ENCODE peak calls at places on chromosomes 7 and 10, in ten cellular contexts. One of them, this sample, is unnamed.

GRCh38 chr7:47383064-47383463 is 198.8 kb downstream of the TNS3 start:
- DNase-seq in heart right ventricle: no peak
- DNase-seq in ovary: no peak
- DNase-seq in A549: no peak
- DNase-seq in fibroblast of mammary gland: peak
- DNase-seq in prostate gland: no peak
- DNase-seq in psoas muscle: peak
- DNase-seq in adipocyte: peak
- DNase-seq in neuronal stem cell: peak
- DNase-seq in body of pancreas: no peak
- DNase-seq in this sample: no peak

GRCh38 chr10:130891066-130891465 is 420.5 kb downstream of the TCERG1L start:
- DNase-seq in heart right ventricle: no peak
- DNase-seq in ovary: no peak
- DNase-seq in A549: no peak
- DNase-seq in fibroblast of mammary gland: no peak
- DNase-seq in prostate gland: no peak
- DNase-seq in psoas muscle: no peak
- DNase-seq in adipocyte: no peak
- DNase-seq in neuronal stem cell: no peak
- DNase-seq in body of pancreas: no peak
- DNase-seq in this sample: no peak

GRCh38 chr10:33487014-33487776 is 152.7 kb upstream of the NRP1 start:
- DNase-seq in heart right ventricle: no peak
- DNase-seq in ovary: no peak
- DNase-seq in A549: peak
- DNase-seq in fibroblast of mammary gland: peak
- DNase-seq in prostate gland: no peak
- DNase-seq in psoas muscle: no peak
- DNase-seq in adipocyte: peak
- DNase-seq in neuronal stem cell: no peak
- DNase-seq in body of pancreas: no peak
- DNase-seq in this sample: no peak

GRCh38 chr7:48389977-48390376 is 218.7 kb downstream of the ABCA13 start:
- DNase-seq in heart right ventricle: no peak
- DNase-seq in ovary: no peak
- DNase-seq in A549: no peak
- DNase-seq in fibroblast of mammary gland: peak
- DNase-seq in prostate gland: no peak
- DNase-seq in psoas muscle: no peak
- DNase-seq in adipocyte: peak
- DNase-seq in neuronal stem cell: no peak
- DNase-seq in body of pancreas: no peak
- DNase-seq in this sample: peak

GRCh38 chr10:129935861-129936140 is 28.3 kb downstream of the EBF3 start:
- DNase-seq in heart right ventricle: no peak
- DNase-seq in ovary: no peak
- DNase-seq in A549: no peak
- DNase-seq in fibroblast of mammary gland: no peak
- DNase-seq in prostate gland: no peak
- DNase-seq in psoas muscle: no peak
- DNase-seq in adipocyte: no peak
- DNase-seq in neuronal stem cell: no peak
- DNase-seq in body of pancreas: no peak
- DNase-seq in this sample: no peak

GRCh38 chr10:85950921-85951320 is 415.7 kb downstream of the GRID1 start:
- DNase-seq in heart right ventricle: no peak
- DNase-seq in ovary: no peak
- DNase-seq in A549: no peak
- DNase-seq in fibroblast of mammary gland: no peak
- DNase-seq in prostate gland: no peak
- DNase-seq in psoas muscle: no peak
- DNase-seq in adipocyte: no peak
- DNase-seq in neuronal stem cell: no peak
- DNase-seq in body of pancreas: no peak
- DNase-seq in this sample: no peak

GRCh38 chr7:158078161-158078910 is 509.3 kb downstream of the PTPRN2 start:
- DNase-seq in heart right ventricle: no peak
- DNase-seq in ovary: no peak
- DNase-seq in A549: no peak
- DNase-seq in fibroblast of mammary gland: no peak
- DNase-seq in prostate gland: no peak
- DNase-seq in psoas muscle: no peak
- DNase-seq in adipocyte: no peak
- DNase-seq in neuronal stem cell: no peak
- DNase-seq in body of pancreas: no peak
- DNase-seq in this sample: no peak

GRCh38 chr7:8605227-8605626 is 171.8 kb downstream of the NXPH1 start:
- DNase-seq in heart right ventricle: no peak
- DNase-seq in ovary: no peak
- DNase-seq in A549: no peak
- DNase-seq in fibroblast of mammary gland: no peak
- DNase-seq in prostate gland: no peak
- DNase-seq in psoas muscle: no peak
- DNase-seq in adipocyte: no peak
- DNase-seq in neuronal stem cell: no peak
- DNase-seq in body of pancreas: no peak
- DNase-seq in this sample: no peak

GRCh38 chr10:124614003-124614659 is 130.0 kb downstream of the FAM53B start:
- DNase-seq in heart right ventricle: no peak
- DNase-seq in ovary: no peak
- DNase-seq in A549: no peak
- DNase-seq in fibroblast of mammary gland: no peak
- DNase-seq in prostate gland: no peak
- DNase-seq in psoas muscle: no peak
- DNase-seq in adipocyte: no peak
- DNase-seq in neuronal stem cell: no peak
- DNase-seq in body of pancreas: no peak
- DNase-seq in this sample: no peak

GRCh38 chr10:83555264-83555663 is 584.0 kb upstream of the GHITM start:
- DNase-seq in heart right ventricle: no peak
- DNase-seq in ovary: no peak
- DNase-seq in A549: no peak
- DNase-seq in fibroblast of mammary gland: no peak
- DNase-seq in prostate gland: no peak
- DNase-seq in psoas muscle: no peak
- DNase-seq in adipocyte: no peak
- DNase-seq in neuronal stem cell: no peak
- DNase-seq in body of pancreas: no peak
- DNase-seq in this sample: no peak

GRCh38 chr7:116025098-116025809 is 5.3 kb downstream of the TFEC start:
- DNase-seq in heart right ventricle: no peak
- DNase-seq in ovary: no peak
- DNase-seq in A549: no peak
- DNase-seq in fibroblast of mammary gland: peak
- DNase-seq in prostate gland: no peak
- DNase-seq in psoas muscle: no peak
- DNase-seq in adipocyte: peak
- DNase-seq in neuronal stem cell: no peak
- DNase-seq in body of pancreas: no peak
- DNase-seq in this sample: peak

GRCh38 chr7:149778696-149779501 is 5.5 kb upstream of the ZNF467 start:
- DNase-seq in heart right ventricle: no peak
- DNase-seq in ovary: no peak
- DNase-seq in A549: no peak
- DNase-seq in fibroblast of mammary gland: no peak
- DNase-seq in prostate gland: no peak
- DNase-seq in psoas muscle: no peak
- DNase-seq in adipocyte: no peak
- DNase-seq in neuronal stem cell: no peak
- DNase-seq in body of pancreas: no peak
- DNase-seq in this sample: no peak

GRCh38 chr7:35258891-35259537 is 5.1 kb upstream of the TBX20 start:
- DNase-seq in heart right ventricle: no peak
- DNase-seq in ovary: no peak
- DNase-seq in A549: no peak
- DNase-seq in fibroblast of mammary gland: no peak
- DNase-seq in prostate gland: no peak
- DNase-seq in psoas muscle: no peak
- DNase-seq in adipocyte: no peak
- DNase-seq in neuronal stem cell: no peak
- DNase-seq in body of pancreas: no peak
- DNase-seq in this sample: no peak

GRCh38 chr7:35259555-35259954 is 5.7 kb upstream of the TBX20 start:
- DNase-seq in heart right ventricle: no peak
- DNase-seq in ovary: no peak
- DNase-seq in A549: no peak
- DNase-seq in fibroblast of mammary gland: no peak
- DNase-seq in prostate gland: no peak
- DNase-seq in psoas muscle: no peak
- DNase-seq in adipocyte: no peak
- DNase-seq in neuronal stem cell: no peak
- DNase-seq in body of pancreas: no peak
- DNase-seq in this sample: no peak

GRCh38 chr7:35255909-35256876 is 2.3 kb upstream of the TBX20 start:
- DNase-seq in heart right ventricle: no peak
- DNase-seq in ovary: no peak
- DNase-seq in A549: no peak
- DNase-seq in fibroblast of mammary gland: no peak
- DNase-seq in prostate gland: no peak
- DNase-seq in psoas muscle: no peak
- DNase-seq in adipocyte: no peak
- DNase-seq in neuronal stem cell: no peak
- DNase-seq in body of pancreas: no peak
- DNase-seq in this sample: no peak

GRCh38 chr7:35258125-35258890 is 4.4 kb upstream of the TBX20 start:
- DNase-seq in heart right ventricle: peak
- DNase-seq in ovary: no peak
- DNase-seq in A549: no peak
- DNase-seq in fibroblast of mammary gland: no peak
- DNase-seq in prostate gland: no peak
- DNase-seq in psoas muscle: no peak
- DNase-seq in adipocyte: no peak
- DNase-seq in neuronal stem cell: no peak
- DNase-seq in body of pancreas: no peak
- DNase-seq in this sample: no peak

GRCh38 chr7:35257251-35258124 is 3.6 kb upstream of the TBX20 start:
- DNase-seq in heart right ventricle: peak
- DNase-seq in ovary: no peak
- DNase-seq in A549: no peak
- DNase-seq in fibroblast of mammary gland: no peak
- DNase-seq in prostate gland: no peak
- DNase-seq in psoas muscle: peak
- DNase-seq in adipocyte: no peak
- DNase-seq in neuronal stem cell: no peak
- DNase-seq in body of pancreas: no peak
- DNase-seq in this sample: no peak
- H3K4me3 ChIP-seq in heart right ventricle: peak
- H3K4me3 ChIP-seq in ovary: no peak
- H3K4me3 ChIP-seq in A549: no peak
- H3K4me3 ChIP-seq in fibroblast of mammary gland: no peak
- H3K4me3 ChIP-seq in prostate gland: no peak
- H3K4me3 ChIP-seq in psoas muscle: peak
- H3K4me3 ChIP-seq in adipocyte: no peak
- H3K4me3 ChIP-seq in neuronal stem cell: peak
- H3K4me3 ChIP-seq in body of pancreas: no peak
- H3K4me3 ChIP-seq in this sample: no peak

GRCh38 chr7:100275120-100275519 is 32.4 kb upstream of the SPDYE3 start:
- DNase-seq in heart right ventricle: no peak
- DNase-seq in ovary: no peak
- DNase-seq in A549: no peak
- DNase-seq in fibroblast of mammary gland: no peak
- DNase-seq in prostate gland: no peak
- DNase-seq in psoas muscle: no peak
- DNase-seq in adipocyte: no peak
- DNase-seq in neuronal stem cell: no peak
- DNase-seq in body of pancreas: no peak
- DNase-seq in this sample: no peak
- H3K4me3 ChIP-seq in heart right ventricle: no peak
- H3K4me3 ChIP-seq in ovary: no peak
- H3K4me3 ChIP-seq in A549: no peak
- H3K4me3 ChIP-seq in fibroblast of mammary gland: no peak
- H3K4me3 ChIP-seq in prostate gland: no peak
- H3K4me3 ChIP-seq in psoas muscle: no peak
- H3K4me3 ChIP-seq in adipocyte: no peak
- H3K4me3 ChIP-seq in neuronal stem cell: no peak
- H3K4me3 ChIP-seq in body of pancreas: no peak
- H3K4me3 ChIP-seq in this sample: no peak

GRCh38 chr10:73590881-73591577 is at the start of gene USP54:
- DNase-seq in heart right ventricle: no peak
- DNase-seq in ovary: no peak
- DNase-seq in A549: peak
- DNase-seq in fibroblast of mammary gland: peak
- DNase-seq in prostate gland: no peak
- DNase-seq in psoas muscle: no peak
- DNase-seq in adipocyte: peak
- DNase-seq in neuronal stem cell: peak
- DNase-seq in body of pancreas: no peak
- DNase-seq in this sample: no peak
- H3K4me3 ChIP-seq in heart right ventricle: no peak
- H3K4me3 ChIP-seq in ovary: no peak
- H3K4me3 ChIP-seq in A549: peak
- H3K4me3 ChIP-seq in fibroblast of mammary gland: no peak
- H3K4me3 ChIP-seq in prostate gland: no peak
- H3K4me3 ChIP-seq in psoas muscle: peak
- H3K4me3 ChIP-seq in adipocyte: no peak
- H3K4me3 ChIP-seq in neuronal stem cell: peak
- H3K4me3 ChIP-seq in body of pancreas: no peak
- H3K4me3 ChIP-seq in this sample: no peak

GRCh38 chr7:138981332-138982203 is at the start of gene KIAA1549:
- DNase-seq in heart right ventricle: peak
- DNase-seq in ovary: peak
- DNase-seq in A549: peak
- DNase-seq in fibroblast of mammary gland: peak
- DNase-seq in prostate gland: peak
- DNase-seq in psoas muscle: peak
- DNase-seq in adipocyte: peak
- DNase-seq in neuronal stem cell: peak
- DNase-seq in body of pancreas: peak
- DNase-seq in this sample: peak

GRCh38 chr7:138980575-138981285 is 459 bp downstream of the KIAA1549 start:
- DNase-seq in heart right ventricle: peak
- DNase-seq in ovary: peak
- DNase-seq in A549: no peak
- DNase-seq in fibroblast of mammary gland: no peak
- DNase-seq in prostate gland: no peak
- DNase-seq in psoas muscle: no peak
- DNase-seq in adipocyte: no peak
- DNase-seq in neuronal stem cell: no peak
- DNase-seq in body of pancreas: no peak
- DNase-seq in this sample: no peak

GRCh38 chr7:138979226-138979979 is 1.8 kb downstream of the KIAA1549 start:
- DNase-seq in heart right ventricle: no peak
- DNase-seq in ovary: no peak
- DNase-seq in A549: peak
- DNase-seq in fibroblast of mammary gland: no peak
- DNase-seq in prostate gland: no peak
- DNase-seq in psoas muscle: no peak
- DNase-seq in adipocyte: peak
- DNase-seq in neuronal stem cell: no peak
- DNase-seq in body of pancreas: peak
- DNase-seq in this sample: no peak

GRCh38 chr7:138978541-138979184 is 2.5 kb downstream of the KIAA1549 start:
- DNase-seq in heart right ventricle: no peak
- DNase-seq in ovary: no peak
- DNase-seq in A549: no peak
- DNase-seq in fibroblast of mammary gland: no peak
- DNase-seq in prostate gland: no peak
- DNase-seq in psoas muscle: no peak
- DNase-seq in adipocyte: no peak
- DNase-seq in neuronal stem cell: no peak
- DNase-seq in body of pancreas: no peak
- DNase-seq in this sample: no peak

GRCh38 chr7:138979988-138980574 is 1.1 kb downstream of the KIAA1549 start:
- DNase-seq in heart right ventricle: no peak
- DNase-seq in ovary: no peak
- DNase-seq in A549: no peak
- DNase-seq in fibroblast of mammary gland: no peak
- DNase-seq in prostate gland: no peak
- DNase-seq in psoas muscle: no peak
- DNase-seq in adipocyte: peak
- DNase-seq in neuronal stem cell: no peak
- DNase-seq in body of pancreas: no peak
- DNase-seq in this sample: no peak
- H3K4me3 ChIP-seq in heart right ventricle: peak
- H3K4me3 ChIP-seq in ovary: peak
- H3K4me3 ChIP-seq in A549: peak
- H3K4me3 ChIP-seq in fibroblast of mammary gland: peak
- H3K4me3 ChIP-seq in prostate gland: peak
- H3K4me3 ChIP-seq in psoas muscle: peak
- H3K4me3 ChIP-seq in adipocyte: peak
- H3K4me3 ChIP-seq in neuronal stem cell: peak
- H3K4me3 ChIP-seq in body of pancreas: no peak
- H3K4me3 ChIP-seq in this sample: peak